ENCODE peak calls at places on chromosomes 13 and 19, in four cellular contexts. N is H9, F is neuronal stem cell, U is mesendoderm. I is an unnamed sample.
A peak's percentile ranks its signal among the peaks of the same experiment; 100 is the strongest.

GRCh38 chr13:104461049-104461448 is 1394.8 kb upstream of the SLC10A2 start:
- DNase-seq in F (peak; percentile 8), U (no peak), N (no peak), I (no peak)

GRCh38 chr13:77048592-77048991 is 21.6 kb upstream of the FBXL3 start:
- DNase-seq in U (peak; percentile 75), F (peak; percentile 37), N (peak; percentile 72), I (no peak)

GRCh38 chr13:114282143-114282685 is 813 bp downstream of the UPF3A start:
- DNase-seq in F (peak; percentile 69), N (peak; percentile 40), U (no peak), I (peak; percentile 65)

GRCh38 chr19:39671739-39672363 is 16.1 kb downstream of the LGALS16 start:
- DNase-seq in F (peak; percentile 46), U (peak; percentile 73), N (peak; percentile 55), I (peak; percentile 43)

GRCh38 chr13:66102864-66103263 is 1127.3 kb downstream of the PCDH9 start:
- DNase-seq in N (no peak), U (no peak), F (no peak), I (peak; percentile 36)

GRCh38 chr19:33840783-33841182 is 44.1 kb downstream of the KCTD15 start:
- DNase-seq in N (no peak), F (no peak), U (no peak), I (no peak)

GRCh38 chr13:40613192-40613818 is 53.1 kb downstream of the FOXO1 start:
- DNase-seq in N (no peak), F (no peak), U (no peak), I (no peak)

GRCh38 chr13:46654956-46655726 is 102.2 kb downstream of the LRCH1 start:
- DNase-seq in N (no peak), U (no peak), F (no peak), I (no peak)

GRCh38 chr19:38831142-38831605 is 420 bp downstream of the ECH1 start:
- DNase-seq in U (peak; percentile 74), N (peak; percentile 56), F (no peak), I (peak; percentile 95)

GRCh38 chr13:33728271-33729037 is 89.5 kb upstream of the RFC3 start:
- DNase-seq in U (no peak), F (no peak), N (no peak), I (no peak)

GRCh38 chr19:34838248-34838647 is 65.2 kb upstream of the ZNF599 start:
- DNase-seq in U (peak; percentile 49), N (no peak), F (no peak), I (no peak)

GRCh38 chr19:40424637-40425449 is 949 bp downstream of the SERTAD1 start:
- DNase-seq in F (no peak), U (peak; percentile 67), N (peak; percentile 48), I (peak; percentile 13)

GRCh38 chr19:13980340-13980739 is 25.8 kb downstream of the RFX1 start:
- DNase-seq in U (no peak), F (no peak), N (no peak), I (no peak)

GRCh38 chr19:13267889-13268288 is 117.7 kb downstream of the IER2 start:
- DNase-seq in U (no peak), N (no peak), F (no peak), I (peak; percentile 51)

GRCh38 chr19:7522923-7523667 is 671 bp downstream of the MCOLN1 start:
- DNase-seq in F (no peak), U (no peak), N (no peak), I (no peak)

GRCh38 chr13:48875071-48875470 is 100.6 kb upstream of the FNDC3A start:
- DNase-seq in F (no peak), N (peak; percentile 32), U (peak; percentile 29), I (no peak)

GRCh38 chr19:18961767-18962423 is 20.9 kb upstream of the HOMER3 start:
- DNase-seq in U (peak; percentile 82), F (peak; percentile 29), N (peak; percentile 99), I (no peak)

GRCh38 chr19:40982594-40983101 is 8.4 kb upstream of the CYP2B6 start:
- DNase-seq in U (peak; percentile 28), F (no peak), N (peak; percentile 86), I (peak; percentile 32)

GRCh38 chr19:17719730-17720486 is 628 bp downstream of the MAP1S start:
- DNase-seq in U (no peak), F (no peak), N (no peak), I (no peak)

GRCh38 chr13:84255226-84255625 is 373.0 kb upstream of the SLITRK1 start:
- DNase-seq in F (no peak), U (no peak), N (no peak), I (no peak)

GRCh38 chr19:633786-634639 is 676 bp upstream of the POLRMT start:
- DNase-seq in U (peak; percentile 34), F (no peak), N (no peak), I (peak; percentile 11)

GRCh38 chr19:629961-630714 is 3.2 kb downstream of the POLRMT start:
- DNase-seq in N (no peak), F (no peak), U (no peak), I (no peak)

GRCh38 chr19:632228-633067 is 889 bp downstream of the POLRMT start:
- DNase-seq in U (peak; percentile 82), F (peak; percentile 46), N (peak; percentile 67), I (peak; percentile 36)

GRCh38 chr19:634975-635652 is 1.8 kb upstream of the POLRMT start:
- DNase-seq in F (no peak), N (no peak), U (peak; percentile 48), I (no peak)

GRCh38 chr19:633068-633785 is at the start of gene POLRMT:
- DNase-seq in N (peak; percentile 98), U (peak; percentile 99), F (peak; percentile 97), I (peak; percentile 98)
- H2BK120ac ChIP-seq in N (peak within 1 kb of the TSS; percentile 28), U (no peak within 1 kb of the TSS), F (no peak within 1 kb of the TSS), I (peak within 1 kb of the TSS; percentile 83)

GRCh38 chr13:19961484-19961883 is 3.0 kb downstream of the ZMYM2 start:
- DNase-seq in N (no peak), F (no peak), U (no peak), I (no peak)
- H3K9ac ChIP-seq in N (no peak overlapping the region), F (no peak overlapping the region), U (no peak overlapping the region), I (no peak overlapping the region)

GRCh38 chr19:48203227-48203793 is 32.8 kb downstream of the ZSWIM9 start:
- DNase-seq in F (no peak), U (no peak), N (no peak), I (no peak)
- H2BK120ac ChIP-seq in F (no peak overlapping the region), U (no peak overlapping the region), N (no peak overlapping the region), I (peak overlapping the region; percentile 4)

DNA sequence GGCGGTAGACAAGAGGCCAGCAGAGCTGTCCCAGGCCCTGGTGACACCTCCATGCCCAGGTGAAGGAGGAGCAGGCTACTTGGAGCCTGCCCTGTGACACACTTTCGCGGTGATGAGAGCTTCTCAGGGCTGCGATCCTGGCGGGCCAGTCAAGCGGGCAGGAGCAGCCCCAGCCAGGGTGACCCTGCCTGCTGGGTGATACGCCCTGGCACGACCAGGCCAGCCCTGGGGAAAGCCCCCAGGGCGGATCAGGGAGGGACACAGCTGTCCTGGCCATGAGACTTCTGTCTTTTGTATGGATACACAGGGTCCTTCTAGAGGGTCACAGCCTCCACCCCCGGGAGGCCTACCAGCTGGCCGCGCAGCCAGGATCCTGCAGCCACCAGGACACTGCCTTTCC is 13.1 kb downstream of the DNM2 start:
- DNase-seq in F (no peak), N (no peak), U (no peak), I (no peak)
- H3K9ac ChIP-seq in F (no peak overlapping the region), N (no peak overlapping the region), U (no peak overlapping the region), I (no peak overlapping the region)

GRCh38 chr13:30504081-30504480 is 38.3 kb upstream of the HMGB1 start:
- DNase-seq in N (no peak), U (no peak), F (no peak), I (peak; percentile 31)
- H2BK120ac ChIP-seq in N (no peak overlapping the region), U (no peak overlapping the region), F (no peak overlapping the region), I (no peak overlapping the region)

GRCh38 chr19:3060852-3061182 is 1.5 kb downstream of the TLE5 start:
- DNase-seq in U (no peak), N (no peak), F (no peak), I (no peak)
- H3K9ac ChIP-seq in U (peak overlapping the region; percentile 88), N (no peak overlapping the region), F (no peak overlapping the region), I (peak overlapping the region; percentile 91)